ENCODE peak calls at places on chromosomes 7 and 10, in nine cellular contexts. J is right atrium auricular region, L is colonic mucosa, D is HCT116, A is HFF-Myc, B is astrocyte of the spinal cord, W is AG10803, M is A549, F is left ventricle myocardium inferior. E is an unnamed sample.

GRCh38 chr7:139033346-139034114 is 2.3 kb downstream of the ZC3HAV1L start:
- DNase-seq in J (no peak), L (no peak), D (no peak), A (no peak), B (no peak), W (no peak), M (no peak), F (no peak), E (no peak)

GRCh38 chr10:116272497-116273221 is at the start of gene GFRA1:
- DNase-seq in J (no peak), L (no peak), D (no peak), A (no peak), B (no peak), W (no peak), M (peak), F (peak), E (no peak)

GRCh38 chr10:17200035-17200884 is 1.2 kb downstream of the TRDMT1 start:
- DNase-seq in J (no peak), L (no peak), D (no peak), A (no peak), B (peak), W (peak), M (no peak), F (no peak), E (no peak)

GRCh38 chr10:66927271-66927950 is 1.6 kb downstream of the LRRTM3 start:
- DNase-seq in J (no peak), L (no peak), D (no peak), A (no peak), B (no peak), W (no peak), M (no peak), F (no peak), E (no peak)

GRCh38 chr10:35555962-35556930 is 48.9 kb upstream of the GJD4 start:
- DNase-seq in J (no peak), L (no peak), D (no peak), A (no peak), B (no peak), W (no peak), M (no peak), F (no peak), E (no peak)

GRCh38 chr7:1681581-1681980 is 11.5 kb downstream of the ELFN1 start:
- DNase-seq in J (no peak), L (no peak), D (no peak), A (no peak), B (no peak), W (no peak), M (no peak), F (no peak), E (no peak)

GRCh38 chr10:105644559-105644958 is 1003.5 kb downstream of the SORCS3 start:
- DNase-seq in J (no peak), L (no peak), D (no peak), A (no peak), B (no peak), W (no peak), M (no peak), F (no peak), E (no peak)

GRCh38 chr10:119205926-119206602 is 1.3 kb upstream of the GRK5 start:
- DNase-seq in J (peak), L (peak), D (no peak), A (no peak), B (no peak), W (peak), M (peak), F (peak), E (no peak)

GRCh38 chr7:138465046-138465445 is 5.0 kb downstream of the TRIM24 start:
- DNase-seq in J (no peak), L (no peak), D (no peak), A (no peak), B (peak), W (peak), M (no peak), F (no peak), E (no peak)

DNA sequence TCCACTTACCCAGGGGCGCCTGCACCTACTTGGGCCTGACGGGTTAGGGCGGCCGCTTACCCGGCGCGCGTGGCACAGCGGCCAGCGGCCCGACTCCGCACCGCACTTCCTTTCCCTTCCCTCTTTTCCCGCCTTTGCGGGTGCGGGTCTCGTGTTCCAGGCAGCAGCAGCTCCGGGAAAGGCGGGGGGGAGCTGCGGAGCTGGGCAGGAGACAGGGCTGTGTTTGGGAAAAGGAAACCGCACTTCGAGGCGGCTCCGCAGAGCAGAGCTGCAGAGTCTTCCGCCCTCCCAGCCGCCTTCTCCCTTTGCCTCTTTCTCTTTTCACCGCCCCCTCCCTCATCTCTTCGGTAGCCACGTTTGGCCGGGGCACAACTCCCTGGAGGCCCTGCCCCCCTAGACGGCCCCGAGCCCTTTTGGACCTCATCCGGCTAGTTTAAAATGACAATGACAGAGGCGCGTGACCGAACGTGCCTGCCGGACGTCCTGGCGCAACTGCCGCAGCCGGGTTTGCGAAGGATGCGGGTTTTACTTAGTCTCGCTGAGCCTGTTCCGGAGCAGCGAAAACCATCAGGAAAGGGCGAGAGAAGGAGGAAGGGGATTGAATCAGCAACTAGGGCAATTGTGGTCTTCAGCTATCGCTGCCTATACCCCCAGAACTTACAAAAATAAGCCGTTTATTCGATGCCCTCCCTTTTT is 7.9 kb upstream of the PAX2 start:
- DNase-seq in J (no peak), L (no peak), D (no peak), A (no peak), B (no peak), W (no peak), M (no peak), F (no peak), E (no peak)
- H3K4me3 ChIP-seq in J (peak), L (no peak), D (no peak), A (no peak), B (no peak), W (peak), M (no peak), F (peak), E (no peak)

GRCh38 chr10:33132626-33133025 is 174.6 kb upstream of the ITGB1 start:
- DNase-seq in J (no peak), L (no peak), D (no peak), A (no peak), B (no peak), W (no peak), M (peak), F (no peak), E (no peak)
- TF ChIP-seq CTCF in J (no peak), L (no peak), D (peak), A (no peak), B (no peak), W (no peak), M (peak), F (no peak), E (peak)

GRCh38 chr7:100897111-100897608 is 1.5 kb upstream of the ACHE start:
- DNase-seq in J (no peak), L (peak), D (no peak), A (no peak), B (no peak), W (no peak), M (no peak), F (peak), E (no peak)
- H3K4me3 ChIP-seq in J (peak), L (peak), D (peak), A (no peak), B (no peak), W (no peak), M (peak), F (peak), E (no peak)

DNA sequence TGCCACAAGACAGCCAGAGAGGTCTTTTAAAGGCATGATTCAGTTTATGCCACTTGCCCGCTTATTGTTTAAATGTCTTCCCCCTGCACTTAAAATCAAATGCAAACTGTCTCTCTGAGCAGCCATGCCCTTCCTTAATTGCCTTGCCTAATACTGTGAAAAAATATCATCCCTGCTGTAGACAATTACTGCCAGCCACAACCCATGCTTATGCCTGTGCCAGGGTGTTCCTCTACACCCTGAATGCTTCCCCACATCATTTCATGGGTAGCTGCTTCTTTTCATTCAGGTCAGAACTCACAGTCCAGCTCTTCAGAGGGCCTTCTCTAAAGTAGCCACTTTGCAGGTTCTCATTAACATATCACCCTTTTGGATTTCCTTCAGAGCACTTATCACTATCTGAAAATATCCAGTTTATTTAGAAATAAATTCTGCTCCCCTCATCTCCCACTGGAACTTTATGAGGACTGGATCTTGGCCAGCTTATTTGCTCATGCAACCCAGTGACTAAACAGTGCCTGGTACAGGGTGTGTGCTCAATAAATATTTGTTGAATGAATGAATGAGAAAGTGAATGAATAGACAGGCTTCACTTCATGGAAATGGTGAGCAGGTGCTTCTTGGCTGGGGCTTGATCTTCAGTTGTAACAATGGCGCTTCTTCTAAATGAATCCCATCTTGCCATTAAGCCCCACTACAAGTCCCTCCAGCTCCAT is 162.4 kb upstream of the MDFIC start:
- DNase-seq in J (no peak), L (peak), D (no peak), A (no peak), B (peak), W (peak), M (peak), F (no peak), E (no peak)
- TF ChIP-seq CTCF in J (no peak), L (no peak), D (no peak), A (no peak), B (no peak), W (no peak), M (no peak), F (no peak), E (no peak)

GRCh38 chr7:155300641-155301452 is 3.2 kb downstream of the INSIG1 start:
- DNase-seq in J (peak), L (peak), D (no peak), A (no peak), B (no peak), W (peak), M (no peak), F (no peak), E (no peak)
- H3K4me3 ChIP-seq in J (no peak), L (peak), D (no peak), A (peak), B (peak), W (peak), M (no peak), F (no peak), E (peak)

GRCh38 chr7:91866599-91867148 is 13.8 kb downstream of the MTERF1 start:
- DNase-seq in J (no peak), L (no peak), D (no peak), A (no peak), B (no peak), W (no peak), M (no peak), F (no peak), E (peak)
- TF ChIP-seq CTCF in J (no peak), L (no peak), D (no peak), A (no peak), B (no peak), W (no peak), M (no peak), F (no peak), E (peak)

DNA sequence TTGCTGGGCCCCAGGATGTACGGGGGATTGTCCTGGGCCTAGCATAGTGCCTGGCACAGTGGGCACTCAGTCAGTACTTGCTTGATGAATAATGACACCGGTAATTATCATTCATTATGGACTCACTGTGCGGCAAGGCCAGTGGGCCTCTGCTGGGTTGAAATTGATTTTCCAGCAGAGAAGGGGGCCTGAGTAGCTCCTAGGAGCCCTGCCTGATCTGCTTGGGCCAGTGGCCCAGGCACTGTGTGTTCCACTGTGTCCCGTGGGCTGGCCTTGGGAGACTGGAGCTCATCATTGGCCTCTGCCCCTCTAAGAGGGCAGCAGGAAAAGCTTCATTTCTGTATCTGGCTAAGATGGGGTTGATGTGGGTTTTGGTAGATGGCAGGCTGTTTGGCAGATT is 1.4 kb downstream of the CHST3 start:
- DNase-seq in J (no peak), L (no peak), D (no peak), A (no peak), B (no peak), W (no peak), M (no peak), F (no peak), E (no peak)
- H3K4me3 ChIP-seq in J (peak), L (peak), D (peak), A (peak), B (peak), W (peak), M (peak), F (peak), E (peak)

GRCh38 chr7:28458732-28459131 is 46.4 kb downstream of the CREB5 start:
- DNase-seq in J (no peak), L (no peak), D (no peak), A (no peak), B (no peak), W (no peak), M (peak), F (no peak), E (no peak)
- TF ChIP-seq CTCF in J (no peak), L (no peak), D (peak), A (no peak), B (no peak), W (no peak), M (no peak), F (no peak), E (no peak)

GRCh38 chr7:30247546-30248386 is 36.6 kb upstream of the ZNRF2 start:
- DNase-seq in J (no peak), L (no peak), D (no peak), A (no peak), B (no peak), W (no peak), M (no peak), F (no peak), E (no peak)
- H3K4me3 ChIP-seq in J (no peak), L (no peak), D (no peak), A (no peak), B (no peak), W (no peak), M (no peak), F (no peak), E (no peak)